ENCODE peak calls at places on chromosomes 16 and 17, in six cellular contexts. X is CD8-positive, alpha-beta T cell; U is stimulated activated CD8-positive, alpha-beta memory T cell treated with anti-CD3 and anti-CD28 coated beads, Interleukin-7, amount 100 ng/mL, for 1 hour; S is AG09309; I is left colon; J is Calu3. O is an unnamed sample.

GRCh38 chr17:38579934-38580333 is 25.8 kb downstream of the SRCIN1 start:
- DNase-seq in X (no peak), U (no peak), S (no peak), I (no peak), J (peak), O (no peak)

GRCh38 chr17:35865412-35866355 is 3.0 kb downstream of the HEATR9 start:
- DNase-seq in X (no peak), U (no peak), S (no peak), I (no peak), J (no peak), O (no peak)

GRCh38 chr17:80819422-80820164 is 172.0 kb upstream of the CHMP6 start:
- DNase-seq in X (no peak), U (no peak), S (no peak), I (no peak), J (no peak), O (no peak)

GRCh38 chr17:49997256-49997735 is 2.3 kb upstream of the DLX3 start:
- DNase-seq in X (no peak), U (no peak), S (no peak), I (no peak), J (no peak), O (no peak)

GRCh38 chr16:10971560-10971961 is 27.2 kb downstream of the CLEC16A start:
- DNase-seq in X (no peak), U (no peak), S (peak), I (no peak), J (peak), O (no peak)

GRCh38 chr17:40452074-40452787 is 9.0 kb downstream of the IGFBP4 start:
- DNase-seq in X (no peak), U (no peak), S (peak), I (no peak), J (peak), O (no peak)

GRCh38 chr17:50986989-50987660 is 121.0 kb upstream of the TOB1 start:
- DNase-seq in X (no peak), U (no peak), S (peak), I (no peak), J (no peak), O (no peak)

GRCh38 chr17:31918701-31919128 is 17.2 kb upstream of the UTP6 start:
- DNase-seq in X (no peak), U (no peak), S (no peak), I (no peak), J (no peak), O (no peak)

GRCh38 chr17:77830816-77831490 is 127.5 kb upstream of the TNRC6C start:
- DNase-seq in X (no peak), U (no peak), S (no peak), I (no peak), J (no peak), O (no peak)

GRCh38 chr16:20624882-20625807 is 49.0 kb upstream of the ACSM2B start:
- DNase-seq in X (no peak), U (no peak), S (no peak), I (no peak), J (no peak), O (no peak)

GRCh38 chr16:9053006-9053601 is 38.3 kb upstream of the HAPSTR1 start:
- DNase-seq in X (no peak), U (no peak), S (no peak), I (peak), J (peak), O (no peak)

GRCh38 chr16:35184356-35184870 is 1725.0 kb downstream of the TP53TG3F start:
- DNase-seq in X (no peak), U (no peak), S (no peak), I (no peak), J (no peak), O (no peak)

GRCh38 chr17:66564992-66565465 is 262.6 kb downstream of the PRKCA start:
- DNase-seq in X (no peak), U (no peak), S (no peak), I (no peak), J (no peak), O (no peak)

GRCh38 chr16:73565263-73565662 is 517.3 kb upstream of the ZFHX3 start:
- DNase-seq in X (no peak), U (no peak), S (peak), I (no peak), J (peak), O (no peak)

GRCh38 chr17:45641541-45641940 is 142.6 kb upstream of the CRHR1 start:
- DNase-seq in X (no peak), U (no peak), S (no peak), I (no peak), J (peak), O (no peak)